ENCODE peak calls at places on chromosomes 5 and 9, in nine cellular contexts. X is islet precursor cell; J is GM12864; S is epithelial cell of esophagus; D is HuH-7.5; Q is activated CD8-positive, alpha-beta T cell treated with anti-CD3 and anti-CD28 coated beads for 36 hours; U is germinal center; B is cardiac muscle cell; Y is amygdala. W is an unnamed sample.
A peak's percentile ranks its signal among the peaks of the same experiment; 100 is the strongest.

GRCh38 chr9:19148170-19148569 is 20.9 kb upstream of the PLIN2 start:
- DNase-seq in X (no peak), J (no peak), S (no peak), D (no peak), Q (no peak), U (no peak), B (peak; percentile 70), Y (no peak), W (no peak)

GRCh38 chr9:93059097-93059959 is 827 bp downstream of the SUSD3 start:
- DNase-seq in X (no peak), J (no peak), S (no peak), D (no peak), Q (peak; percentile 45), U (peak; percentile 57), B (no peak), Y (no peak), W (peak; percentile 28)

GRCh38 chr5:132411382-132411925 is 41.9 kb downstream of the SLC22A5 start:
- DNase-seq in X (no peak), J (no peak), S (peak; percentile 58), D (no peak), Q (peak; percentile 58), U (no peak), B (no peak), Y (no peak), W (no peak)

GRCh38 chr5:55577353-55578060 is 42.7 kb upstream of the PLPP1 start:
- DNase-seq in X (peak; percentile 84), J (no peak), S (peak; percentile 70), D (no peak), Q (no peak), U (no peak), B (peak; percentile 90), Y (no peak), W (no peak)

GRCh38 chr9:6667633-6668280 is 22.2 kb upstream of the GLDC start:
- DNase-seq in X (no peak), J (no peak), S (peak; percentile 39), D (no peak), Q (no peak), U (peak; percentile 63), B (peak; percentile 54), Y (no peak), W (peak; percentile 23)

GRCh38 chr5:166625210-166625865 is 1666.1 kb upstream of the WWC1 start:
- DNase-seq in X (peak; percentile 53), J (no peak), S (no peak), D (no peak), Q (no peak), U (no peak), B (peak; percentile 69), Y (no peak), W (peak; percentile 5)

GRCh38 chr5:35644543-35644942 is 26.9 kb downstream of the SPEF2 start:
- DNase-seq in X (no peak), J (no peak), S (peak; percentile 49), D (no peak), Q (no peak), U (no peak), B (no peak), Y (no peak), W (no peak)

GRCh38 chr9:18077941-18078678 is 395.8 kb upstream of the ADAMTSL1 start:
- DNase-seq in X (no peak), J (no peak), S (peak; percentile 30), D (no peak), Q (no peak), U (no peak), B (no peak), Y (no peak), W (no peak)

GRCh38 chr9:95504053-95504963 is 12.5 kb downstream of the PTCH1 start:
- DNase-seq in X (no peak), J (no peak), S (peak; percentile 70), D (peak; percentile 71), Q (no peak), U (peak; percentile 26), B (peak; percentile 46), Y (no peak), W (peak; percentile 83)

GRCh38 chr9:20884985-20885593 is 146.4 kb downstream of the HACD4 start:
- DNase-seq in X (peak; percentile 56), J (peak; percentile 16), S (peak; percentile 73), D (peak; percentile 4), Q (peak; percentile 76), U (peak; percentile 20), B (peak; percentile 74), Y (no peak), W (no peak)

GRCh38 chr5:95720094-95720793 is 10.9 kb upstream of the RHOBTB3 start:
- DNase-seq in X (no peak), J (no peak), S (no peak), D (no peak), Q (no peak), U (no peak), B (no peak), Y (no peak), W (no peak)

GRCh38 chr9:133526721-133527321 is 2.1 kb upstream of the MYMK start:
- DNase-seq in X (peak; percentile 81), J (no peak), S (no peak), D (no peak), Q (peak; percentile 10), U (no peak), B (no peak), Y (peak; percentile 38), W (no peak)

GRCh38 chr9:80964951-80965350 is 724.4 kb downstream of the TLE1 start:
- DNase-seq in X (no peak), J (no peak), S (no peak), D (no peak), Q (no peak), U (no peak), B (no peak), Y (no peak), W (no peak)

GRCh38 chr9:86500667-86501435 is 146.6 kb upstream of the TUT7 start:
- DNase-seq in X (no peak), J (no peak), S (peak; percentile 81), D (no peak), Q (no peak), U (no peak), B (peak; percentile 89), Y (no peak), W (no peak)

GRCh38 chr5:40441733-40442132 is 238.0 kb upstream of the PTGER4 start:
- DNase-seq in X (no peak), J (no peak), S (peak; percentile 8), D (peak; percentile 24), Q (peak; percentile 82), U (no peak), B (no peak), Y (no peak), W (no peak)

GRCh38 chr9:21830589-21830988 is 28.2 kb downstream of the MTAP start:
- DNase-seq in X (no peak), J (no peak), S (peak; percentile 66), D (no peak), Q (no peak), U (no peak), B (no peak), Y (no peak), W (no peak)

GRCh38 chr9:98551511-98552286 is 157.0 kb downstream of the GABBR2 start:
- DNase-seq in X (peak; percentile 88), J (no peak), S (peak; percentile 63), D (no peak), Q (no peak), U (no peak), B (peak; percentile 21), Y (no peak), W (no peak)

GRCh38 chr5:3595102-3595961 is at the start of gene IRX1:
- DNase-seq in X (no peak), J (no peak), S (peak; percentile 84), D (no peak), Q (no peak), U (no peak), B (no peak), Y (no peak), W (peak; percentile 66)

GRCh38 chr5:32692066-32692746 is 18.9 kb upstream of the NPR3 start:
- DNase-seq in X (no peak), J (no peak), S (peak; percentile 11), D (no peak), Q (no peak), U (no peak), B (no peak), Y (no peak), W (no peak)

GRCh38 chr9:70587143-70587710 is 172.8 kb upstream of the KLF9 start:
- DNase-seq in X (peak; percentile 29), J (no peak), S (no peak), D (no peak), Q (no peak), U (no peak), B (peak; percentile 79), Y (no peak), W (no peak)

GRCh38 chr5:131525805-131526204 is 109.2 kb downstream of the RAPGEF6 start:
- DNase-seq in X (no peak), J (no peak), S (no peak), D (no peak), Q (no peak), U (no peak), B (peak; percentile 71), Y (no peak), W (no peak)

GRCh38 chr9:18056269-18056992 is 417.5 kb upstream of the ADAMTSL1 start:
- DNase-seq in X (no peak), J (no peak), S (peak; percentile 8), D (no peak), Q (no peak), U (no peak), B (no peak), Y (no peak), W (no peak)

GRCh38 chr9:127580879-127581278 is 31.2 kb upstream of the STXBP1 start:
- DNase-seq in X (no peak), J (no peak), S (no peak), D (no peak), Q (no peak), U (no peak), B (no peak), Y (no peak), W (no peak)

GRCh38 chr5:67238191-67238590 is 41.6 kb upstream of the CD180 start:
- DNase-seq in X (peak; percentile 92), J (no peak), S (no peak), D (no peak), Q (no peak), U (no peak), B (no peak), Y (no peak), W (no peak)

GRCh38 chr9:27457445-27457844 is 66.6 kb upstream of the IFNK start:
- DNase-seq in X (peak; percentile 68), J (no peak), S (no peak), D (no peak), Q (peak; percentile 21), U (no peak), B (no peak), Y (no peak), W (peak; percentile 66)

GRCh38 chr5:152331006-152331405 is 74.1 kb downstream of the NMUR2 start:
- DNase-seq in X (no peak), J (no peak), S (peak; percentile 9), D (no peak), Q (no peak), U (no peak), B (no peak), Y (no peak), W (no peak)

GRCh38 chr9:128121924-128122808 is 5.4 kb downstream of the PTGES2 start:
- DNase-seq in X (peak; percentile 43), J (no peak), S (no peak), D (no peak), Q (no peak), U (no peak), B (no peak), Y (no peak), W (no peak)

GRCh38 chr5:122093861-122094650 is 16.0 kb upstream of the LOX start:
- DNase-seq in X (no peak), J (no peak), S (no peak), D (no peak), Q (no peak), U (no peak), B (no peak), Y (no peak), W (no peak)

GRCh38 chr5:145958463-145958862 is 22.1 kb downstream of the SH3RF2 start:
- DNase-seq in X (no peak), J (no peak), S (no peak), D (no peak), Q (no peak), U (no peak), B (no peak), Y (no peak), W (no peak)

GRCh38 chr5:31407921-31408714 is 123.8 kb downstream of the DROSHA start:
- DNase-seq in X (no peak), J (no peak), S (peak; percentile 77), D (no peak), Q (no peak), U (no peak), B (no peak), Y (no peak), W (no peak)

GRCh38 chr5:131280417-131280816 is 16.6 kb downstream of the CDC42SE2 start:
- DNase-seq in X (no peak), J (no peak), S (peak; percentile 32), D (no peak), Q (no peak), U (no peak), B (peak; percentile 53), Y (no peak), W (no peak)